ENCODE peak calls at places on chromosomes 11 and 22, in eight cellular contexts. Q is hypothalamus; Y is CD4-positive, CD25-positive, alpha-beta regulatory T cell; I is RWPE1; G is T-cell; J is heart left ventricle; E is activated naive CD4-positive, alpha-beta T cell; V is gastrocnemius medialis. B is an unnamed sample.

GRCh38 chr11:96105197-96105895 is 181.4 kb upstream of the MTMR2 start:
- DNase-seq in Q (no peak), Y (no peak), I (no peak), G (no peak), J (no peak), E (no peak), V (no peak), B (no peak)

GRCh38 chr11:48043998-48044512 is 63.7 kb downstream of the PTPRJ start:
- DNase-seq in Q (no peak), Y (no peak), I (no peak), G (no peak), J (no peak), E (no peak), V (no peak), B (no peak)

GRCh38 chr22:12601870-12602779 is 2925.9 kb upstream of the OR11H1 start:
- DNase-seq in Q (no peak), Y (peak; percentile 6), I (no peak), G (peak; percentile 6), J (peak; percentile 67), E (no peak), V (no peak), B (no peak)

GRCh38 chr22:43798492-43798891 is 13.6 kb downstream of the EFCAB6 start:
- DNase-seq in Q (no peak), Y (no peak), I (no peak), G (no peak), J (no peak), E (no peak), V (no peak), B (no peak)

GRCh38 chr22:40404251-40405177 is 34.1 kb downstream of the SGSM3 start:
- DNase-seq in Q (no peak), Y (no peak), I (no peak), G (no peak), J (no peak), E (no peak), V (peak; percentile 6), B (no peak)

GRCh38 chr11:132686827-132687370 is 845.4 kb downstream of the OPCML start:
- DNase-seq in Q (no peak), Y (no peak), I (no peak), G (no peak), J (no peak), E (no peak), V (no peak), B (no peak)

GRCh38 chr22:27476729-27477128 is 324.8 kb downstream of the MN1 start:
- DNase-seq in Q (no peak), Y (no peak), I (peak; percentile 86), G (no peak), J (no peak), E (no peak), V (no peak), B (no peak)

GRCh38 chr22:44406581-44407403 is 91.2 kb downstream of the RTL6 start:
- DNase-seq in Q (no peak), Y (no peak), I (no peak), G (no peak), J (peak; percentile 41), E (no peak), V (no peak), B (no peak)

GRCh38 chr11:18705651-18706281 is 7.2 kb downstream of the TMEM86A start:
- DNase-seq in Q (no peak), Y (peak; percentile 24), I (no peak), G (peak; percentile 18), J (no peak), E (no peak), V (no peak), B (no peak)